ENCODE peak calls at places on chromosomes 5 and 9, in ten cellular contexts. G is AG09309, M is BJ, T is CD14-positive monocyte, W is WERI-Rb-1, R is A549, A is IMR-90, C is cardiac muscle cell, K is AG10803, L is choroid plexus epithelial cell. X is an unnamed sample.

GRCh38 chr5:1310118-1310517 is 15.2 kb upstream of the TERT start:
- DNase-seq in W (peak), R (no peak), A (no peak), L (no peak), M (no peak), C (no peak), K (no peak), G (no peak), T (no peak), X (no peak)

GRCh38 chr5:757931-758697 is 26.4 kb downstream of the ZDHHC11B start:
- DNase-seq in M (no peak), W (peak), A (no peak), K (no peak), G (no peak), R (no peak), C (no peak), T (no peak), L (no peak), X (peak)

GRCh38 chr9:2725126-2725525 is 7.8 kb downstream of the KCNV2 start:
- DNase-seq in T (no peak), G (no peak), R (no peak), M (no peak), A (no peak), W (no peak), K (no peak), C (no peak), L (no peak), X (no peak)

GRCh38 chr5:169856571-169856970 is 123.7 kb downstream of the INSYN2B start:
- DNase-seq in L (peak), K (peak), T (no peak), M (peak), G (peak), R (peak), C (peak), A (peak), W (no peak), X (no peak)

GRCh38 chr9:106613250-106613737 is 249.7 kb upstream of the ZNF462 start:
- DNase-seq in W (no peak), L (no peak), A (no peak), T (no peak), M (no peak), R (no peak), K (no peak), G (no peak), C (no peak), X (no peak)

GRCh38 chr9:16598316-16598715 is 272.2 kb downstream of the BNC2 start:
- DNase-seq in W (no peak), A (peak), G (no peak), R (no peak), L (peak), C (peak), K (no peak), T (no peak), M (no peak), X (no peak)

GRCh38 chr5:474826-475661 is 32.1 kb downstream of the EXOC3 start:
- DNase-seq in A (peak), C (peak), M (no peak), K (peak), T (peak), W (peak), L (no peak), G (no peak), R (no peak), X (no peak)

GRCh38 chr5:22572941-22573340 is 280.2 kb downstream of the CDH12 start:
- DNase-seq in K (no peak), W (no peak), T (no peak), C (no peak), R (no peak), G (no peak), M (no peak), A (no peak), L (no peak), X (no peak)

GRCh38 chr5:443239-444151 is 519 bp downstream of the EXOC3 start:
- DNase-seq in G (no peak), K (no peak), C (peak), T (peak), R (peak), L (no peak), M (no peak), A (no peak), W (no peak), X (no peak)

GRCh38 chr5:17882760-17883488 is 248.7 kb downstream of the TAF11L14 start:
- DNase-seq in A (no peak), R (no peak), G (no peak), T (no peak), C (no peak), W (peak), L (no peak), M (no peak), K (no peak), X (no peak)

GRCh38 chr9:503881-504852 is 289.5 kb downstream of the DOCK8 start:
- DNase-seq in L (peak), A (peak), T (peak), C (peak), G (no peak), W (peak), M (no peak), R (peak), K (peak), X (peak)

GRCh38 chr5:90055831-90056328 is 353.7 kb downstream of the CETN3 start:
- DNase-seq in T (no peak), G (no peak), L (peak), R (no peak), C (peak), K (peak), M (no peak), A (peak), W (no peak), X (no peak)

GRCh38 chr5:103450333-103451061 is 112.1 kb downstream of the NUDT12 start:
- DNase-seq in M (peak), R (no peak), W (no peak), C (peak), L (peak), A (peak), G (peak), T (no peak), K (peak), X (no peak)

GRCh38 chr9:93450817-93451761 is at the start of gene FAM120A:
- DNase-seq in C (peak), G (no peak), W (peak), T (peak), L (peak), M (no peak), A (peak), R (peak), K (peak), X (peak)

GRCh38 chr5:136984772-136985455 is 514.2 kb downstream of the SPOCK1 start:
- DNase-seq in C (no peak), L (no peak), G (no peak), W (no peak), M (no peak), K (no peak), R (no peak), T (no peak), A (no peak), X (no peak)

GRCh38 chr5:37436146-37436934 is 57.2 kb downstream of the WDR70 start:
- DNase-seq in M (no peak), L (no peak), T (no peak), K (no peak), A (no peak), C (no peak), R (no peak), W (no peak), G (no peak), X (no peak)

GRCh38 chr5:78858401-78858800 is 126.7 kb downstream of the ARSB start:
- DNase-seq in C (no peak), T (no peak), A (no peak), M (peak), L (no peak), W (no peak), R (no peak), G (no peak), K (peak), X (no peak)

GRCh38 chr9:3827175-3827574 is 301.4 kb upstream of the RFX3 start:
- DNase-seq in G (no peak), K (no peak), A (no peak), L (no peak), C (no peak), T (no peak), M (no peak), W (no peak), R (no peak), X (no peak)

GRCh38 chr5:54249210-54250028 is 61.0 kb downstream of the ARL15 start:
- DNase-seq in C (no peak), G (no peak), A (peak), T (no peak), K (peak), R (no peak), M (no peak), W (peak), L (peak), X (no peak)

GRCh38 chr9:1918642-1919041 is 96.5 kb upstream of the SMARCA2 start:
- DNase-seq in T (no peak), M (no peak), C (no peak), A (no peak), R (no peak), K (no peak), W (no peak), G (no peak), L (no peak), X (no peak)

GRCh38 chr5:135913713-135914626 is 18.3 kb upstream of the IL9 start:
- DNase-seq in G (no peak), R (no peak), C (no peak), W (no peak), A (no peak), M (no peak), T (no peak), L (no peak), K (no peak), X (no peak)

GRCh38 chr5:141845371-141845821 is 32.8 kb downstream of the PCDH1 start:
- DNase-seq in K (no peak), M (no peak), G (no peak), A (no peak), T (no peak), L (no peak), C (no peak), R (no peak), W (peak), X (no peak)

GRCh38 chr5:150584561-150585335 is 55.7 kb upstream of the SYNPO start:
- DNase-seq in L (no peak), R (no peak), G (no peak), C (no peak), A (no peak), W (no peak), T (no peak), M (no peak), K (no peak), X (no peak)

GRCh38 chr5:43305948-43306563 is 7.2 kb downstream of the HMGCS1 start:
- DNase-seq in T (no peak), L (peak), C (peak), M (no peak), W (no peak), R (peak), K (peak), G (peak), A (peak), X (no peak)

GRCh38 chr5:42360061-42360460 is 63.2 kb upstream of the GHR start:
- DNase-seq in K (peak), C (peak), M (no peak), A (peak), R (no peak), L (peak), G (no peak), T (no peak), W (no peak), X (no peak)

GRCh38 chr5:181245427-181246275 is 1.9 kb upstream of the RACK1 start:
- DNase-seq in K (no peak), G (no peak), M (no peak), C (no peak), L (no peak), T (no peak), A (no peak), W (no peak), R (no peak), X (no peak)

GRCh38 chr9:99222416-99223280 is 566 bp downstream of the SEC61B start:
- DNase-seq in A (peak), K (peak), M (no peak), C (peak), R (no peak), G (no peak), W (no peak), T (no peak), L (peak), X (no peak)

GRCh38 chr9:81669011-81669739 is 20.2 kb downstream of the TLE1 start:
- DNase-seq in L (no peak), A (peak), T (no peak), K (no peak), W (peak), M (no peak), R (no peak), C (no peak), G (no peak), X (no peak)

GRCh38 chr9:116096046-116096445 is 57.5 kb upstream of the PAPPA start:
- DNase-seq in C (no peak), W (no peak), T (no peak), G (no peak), A (peak), K (no peak), M (no peak), R (no peak), L (no peak), X (no peak)

GRCh38 chr9:136016221-136016881 is 55.2 kb upstream of the UBAC1 start:
- DNase-seq in T (peak), C (no peak), L (no peak), W (no peak), K (no peak), M (no peak), R (no peak), G (no peak), A (no peak), X (no peak)

GRCh38 chr9:35341585-35341984 is 148.3 kb upstream of the RUSC2 start:
- DNase-seq in C (peak), T (no peak), R (no peak), W (no peak), L (peak), M (peak), A (peak), K (peak), G (peak), X (no peak)

GRCh38 chr9:69647804-69648203 is 24.4 kb downstream of the APBA1 start:
- DNase-seq in T (no peak), M (no peak), L (no peak), C (no peak), W (no peak), K (no peak), R (no peak), G (no peak), A (no peak), X (no peak)

GRCh38 chr5:113057437-113058052 is 80.9 kb downstream of the DCP2 start:
- DNase-seq in C (no peak), K (no peak), A (no peak), L (no peak), G (no peak), W (no peak), T (no peak), M (no peak), R (no peak), X (no peak)
- TF ChIP-seq CTCF in C (no peak), K (no peak), A (no peak), L (no peak), G (no peak), W (no peak), T (no peak), M (no peak), R (no peak), X (no peak)

GRCh38 chr5:179526978-179527377 is 23.4 kb upstream of the RUFY1 start:
- DNase-seq in M (no peak), R (no peak), A (no peak), L (no peak), K (no peak), G (no peak), C (no peak), W (no peak), T (no peak), X (no peak)

GRCh38 chr5:179533024-179533423 is 17.3 kb upstream of the RUFY1 start:
- DNase-seq in K (no peak), A (no peak), W (no peak), C (no peak), L (no peak), G (no peak), M (no peak), T (no peak), R (no peak), X (no peak)

GRCh38 chr5:179534431-179534830 is 15.9 kb upstream of the RUFY1 start:
- DNase-seq in R (no peak), G (no peak), T (no peak), M (no peak), A (no peak), L (no peak), K (no peak), C (no peak), W (no peak), X (no peak)

GRCh38 chr5:179533907-179534306 is 16.4 kb upstream of the RUFY1 start:
- DNase-seq in T (no peak), M (no peak), C (no peak), K (no peak), W (no peak), L (no peak), A (no peak), G (no peak), R (no peak), X (no peak)

DNA sequence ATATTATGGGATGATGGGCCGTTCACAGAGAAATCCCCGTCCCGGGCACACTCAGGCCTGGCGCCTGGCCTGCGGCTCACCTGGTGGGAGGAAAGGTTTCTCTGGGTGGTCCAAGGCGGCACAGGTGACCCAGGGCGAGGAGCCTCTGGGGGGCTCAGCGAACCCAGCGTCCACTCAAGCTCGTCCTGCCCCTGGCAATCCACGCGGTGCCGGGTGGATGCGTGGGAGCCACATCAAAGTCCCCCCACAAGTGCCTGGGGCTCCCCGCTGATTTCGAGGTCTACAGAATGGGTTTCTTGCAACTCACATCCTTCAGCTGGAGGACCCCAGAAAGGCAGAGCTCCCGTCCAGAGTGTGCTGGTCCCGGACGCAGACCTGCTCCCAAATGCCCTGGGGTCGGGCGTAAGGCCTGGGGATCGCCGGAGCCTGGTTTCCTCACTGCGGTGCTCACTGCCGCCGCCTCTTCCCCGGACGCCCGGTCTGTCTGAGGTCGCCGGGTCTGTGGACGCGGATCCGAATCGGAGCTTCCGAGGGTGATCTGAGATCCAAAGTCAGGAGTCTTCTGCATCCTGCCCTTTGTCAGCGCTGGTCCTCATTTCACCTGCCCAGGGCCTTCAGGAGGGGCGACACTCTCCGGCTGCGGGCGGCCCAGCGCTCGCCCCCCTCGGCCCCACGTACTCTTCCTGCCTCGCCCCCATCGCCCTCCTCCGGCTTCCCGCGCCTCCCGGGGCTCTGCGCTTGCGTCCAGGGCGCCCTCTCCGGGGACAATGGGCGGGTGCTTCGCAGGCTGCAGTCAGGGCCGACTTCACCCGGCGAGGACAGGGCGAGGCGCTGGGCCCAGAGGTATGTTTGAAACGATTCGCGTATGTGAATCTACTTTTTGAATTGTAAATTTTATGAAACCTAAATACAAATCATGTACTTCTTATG is 20.0 kb upstream of the RUFY1 start:
- DNase-seq in K (peak), M (no peak), R (no peak), T (peak), G (no peak), C (peak), L (peak), A (no peak), W (no peak), X (no peak)
- TF ChIP-seq CTCF in K (peak), M (peak), R (no peak), T (peak), G (peak), C (peak), L (peak), A (no peak), W (no peak), X (peak)

GRCh38 chr5:33487256-33487655 is 46.5 kb downstream of the TARS1 start:
- DNase-seq in T (no peak), M (no peak), C (no peak), G (no peak), R (no peak), K (no peak), L (no peak), A (no peak), W (no peak), X (no peak)

GRCh38 chr5:33491941-33492340 is 51.2 kb downstream of the TARS1 start:
- DNase-seq in C (no peak), T (no peak), W (no peak), M (peak), K (peak), G (no peak), R (no peak), L (no peak), A (peak), X (no peak)

GRCh38 chr5:33488558-33489355 is 48.0 kb downstream of the TARS1 start:
- DNase-seq in G (no peak), L (no peak), R (no peak), M (no peak), T (no peak), K (no peak), W (no peak), C (no peak), A (no peak), X (no peak)

GRCh38 chr5:33489481-33490067 is 48.8 kb downstream of the TARS1 start:
- DNase-seq in G (no peak), A (no peak), R (no peak), L (no peak), K (no peak), T (no peak), M (no peak), C (no peak), W (no peak), X (no peak)

GRCh38 chr5:33490071-33490665 is 49.4 kb downstream of the TARS1 start:
- DNase-seq in R (no peak), W (no peak), C (no peak), T (no peak), A (no peak), L (no peak), G (no peak), M (no peak), K (no peak), X (no peak)
- TF ChIP-seq CTCF in R (no peak), W (no peak), C (peak), T (no peak), A (no peak), L (peak), G (no peak), M (no peak), K (no peak), X (peak)

GRCh38 chr5:171309526-171310333 is 682 bp downstream of the TLX3 start:
- DNase-seq in G (no peak), L (no peak), A (no peak), W (no peak), K (no peak), C (no peak), M (no peak), R (no peak), T (no peak), X (peak)
- TF ChIP-seq CTCF in G (no peak), L (peak), A (peak), W (peak), K (peak), C (peak), M (peak), R (peak), T (peak), X (peak)

GRCh38 chr9:94997727-94998126 is 271.2 kb downstream of the AOPEP start:
- DNase-seq in K (no peak), M (no peak), W (no peak), G (no peak), T (no peak), L (no peak), C (no peak), A (no peak), R (no peak), X (no peak)

GRCh38 chr9:95000821-95001220 is 274.3 kb downstream of the AOPEP start:
- DNase-seq in R (no peak), W (no peak), T (no peak), G (no peak), K (no peak), L (no peak), M (no peak), C (no peak), A (no peak), X (no peak)

GRCh38 chr9:94996638-94997037 is 270.1 kb downstream of the AOPEP start:
- DNase-seq in A (no peak), C (no peak), G (no peak), M (no peak), R (no peak), K (no peak), L (no peak), T (no peak), W (no peak), X (no peak)

GRCh38 chr9:95001720-95002119 is 275.2 kb downstream of the AOPEP start:
- DNase-seq in R (no peak), L (no peak), G (no peak), C (no peak), M (no peak), W (no peak), T (no peak), K (no peak), A (no peak), X (no peak)

DNA sequence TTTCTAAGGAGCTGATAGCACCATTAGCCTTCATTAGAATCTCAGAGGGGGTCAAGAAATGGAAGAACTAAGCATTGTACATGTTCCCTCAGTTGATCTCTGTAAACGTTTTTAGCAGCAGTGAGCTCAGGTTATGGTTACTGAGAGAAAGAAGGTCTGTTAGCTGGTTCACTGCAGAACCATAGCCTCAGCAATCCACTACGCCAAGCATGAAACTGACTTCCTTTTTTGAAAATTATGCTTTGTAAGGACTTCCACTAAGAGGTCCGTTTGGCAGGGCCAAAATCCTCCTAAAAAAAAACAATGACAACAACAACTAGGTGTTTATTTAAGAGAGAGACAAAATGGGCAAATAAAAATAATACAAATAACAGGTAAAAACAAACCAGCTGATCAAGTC is 273.3 kb downstream of the AOPEP start:
- DNase-seq in T (no peak), L (no peak), R (no peak), W (no peak), A (no peak), C (no peak), M (no peak), K (no peak), G (no peak), X (no peak)
- TF ChIP-seq CTCF in T (no peak), L (no peak), R (no peak), W (no peak), A (no peak), C (no peak), M (no peak), K (no peak), G (no peak), X (no peak)

GRCh38 chr5:39700523-39700922 is 275.7 kb upstream of the DAB2 start:
- DNase-seq in C (no peak), R (no peak), T (no peak), W (no peak), L (no peak), A (no peak), G (no peak), K (peak), M (no peak), X (no peak)
- TF ChIP-seq CTCF in C (no peak), R (no peak), T (no peak), W (no peak), L (no peak), A (no peak), G (no peak), K (no peak), M (no peak), X (no peak)

GRCh38 chr5:132263548-132264261 is 6.2 kb downstream of the PDLIM4 start:
- DNase-seq in C (peak), L (peak), T (peak), R (peak), M (peak), A (peak), W (peak), G (peak), K (peak), X (peak)
- TF ChIP-seq CTCF in C (peak), L (peak), T (no peak), R (no peak), M (peak), A (peak), W (no peak), G (peak), K (peak), X (no peak)